ENCODE peak calls at places on chromosomes 6 and 20, in ten cellular contexts. T, D, U, Z, C, L, J, N, M and V are unnamed samples.

GRCh38 chr6:71460933-71461332 is 172.3 kb downstream of the OGFRL1 start:
- DNase-seq in L (no peak), M (no peak), J (no peak), U (peak), D (no peak), N (no peak), Z (no peak), C (no peak), T (no peak), V (no peak)

GRCh38 chr6:111530777-111531176 is 47.8 kb upstream of the REV3L start:
- DNase-seq in M (no peak), N (no peak), J (no peak), T (no peak), C (no peak), L (no peak), Z (no peak), D (no peak), U (no peak), V (no peak)

GRCh38 chr6:115891111-115891669 is 169.5 kb downstream of the FRK start:
- DNase-seq in J (no peak), T (no peak), M (no peak), U (peak), D (no peak), N (no peak), C (no peak), Z (peak), L (no peak), V (no peak)

GRCh38 chr6:105733556-105734162 is 330.8 kb upstream of the PREP start:
- DNase-seq in M (no peak), N (no peak), J (no peak), C (peak), U (peak), D (no peak), L (no peak), T (no peak), Z (no peak), V (no peak)

GRCh38 chr20:35776513-35777101 is 4.8 kb downstream of the PHF20 start:
- DNase-seq in U (peak), C (peak), T (peak), Z (no peak), M (peak), J (peak), N (peak), L (peak), D (peak), V (peak)

GRCh38 chr6:139230421-139230840 is 61.4 kb downstream of the TXLNB start:
- DNase-seq in C (no peak), J (no peak), L (no peak), U (peak), D (no peak), N (no peak), Z (no peak), M (no peak), T (no peak), V (no peak)

GRCh38 chr6:147106759-147107401 is 97.3 kb upstream of the STXBP5 start:
- DNase-seq in U (peak), D (no peak), N (no peak), C (peak), L (no peak), J (no peak), T (peak), Z (no peak), M (no peak), V (no peak)

GRCh38 chr6:62057300-62057699 is 228.7 kb downstream of the KHDRBS2 start:
- DNase-seq in M (no peak), Z (no peak), D (no peak), C (no peak), T (no peak), L (no peak), N (no peak), J (no peak), U (no peak), V (no peak)

GRCh38 chr6:121620002-121620740 is 184.7 kb downstream of the GJA1 start:
- DNase-seq in M (no peak), U (no peak), Z (no peak), T (no peak), C (no peak), J (no peak), N (no peak), L (no peak), D (no peak), V (no peak)

GRCh38 chr6:169251822-169252804 is 1.5 kb downstream of the THBS2 start:
- DNase-seq in C (no peak), M (no peak), J (no peak), N (peak), Z (no peak), U (no peak), D (no peak), L (no peak), T (peak), V (no peak)

DNA sequence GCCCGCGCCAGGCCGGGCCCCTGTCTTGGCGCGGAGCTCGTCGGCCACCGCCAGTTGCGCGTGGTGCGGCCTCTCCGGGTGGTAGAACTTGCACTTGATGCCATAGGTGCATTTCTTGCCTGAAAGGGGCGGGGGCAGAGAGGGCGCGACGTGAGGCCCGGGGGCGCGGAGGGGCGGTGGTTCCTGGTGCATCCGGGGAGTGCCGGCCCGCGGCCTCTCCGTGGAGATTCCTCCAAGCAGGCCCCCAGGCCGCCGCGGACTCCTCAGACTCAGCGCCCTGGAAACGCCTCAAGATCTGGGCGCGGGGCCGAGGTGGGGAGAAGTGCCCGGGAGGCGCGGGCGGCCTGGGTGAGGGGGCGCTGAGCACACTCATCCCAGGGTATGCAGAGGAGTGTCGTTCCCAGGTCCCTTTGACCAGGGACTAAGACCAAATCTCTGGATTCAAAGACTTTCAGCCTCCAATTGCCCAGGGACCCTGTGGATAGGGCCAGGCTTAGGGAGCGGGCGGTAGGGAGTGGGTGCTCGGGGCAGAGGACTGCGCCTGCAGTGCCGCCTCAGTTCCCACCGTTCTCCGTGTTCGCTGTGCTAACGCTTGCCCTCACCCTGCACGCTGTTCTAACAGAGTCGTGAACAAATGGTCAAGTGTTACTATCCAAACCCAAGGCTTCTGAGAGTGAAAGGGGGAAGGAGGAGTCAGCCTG is 33.3 kb downstream of the ZC3H12D start:
- DNase-seq in C (no peak), D (no peak), J (no peak), M (no peak), T (no peak), Z (no peak), N (no peak), L (peak), U (no peak), V (no peak)
- H3K4me3 ChIP-seq in C (no peak), D (peak), J (peak), M (no peak), T (no peak), Z (no peak), N (peak), L (peak), U (no peak), V (no peak)

GRCh38 chr6:118650500-118651281 is 700 bp downstream of the CEP85L start:
- DNase-seq in C (peak), U (peak), M (peak), D (peak), J (peak), N (peak), L (peak), Z (peak), T (peak), V (peak)
- TF ChIP-seq CTCF in C (no peak), U (no peak), M (peak), D (peak), J (peak), N (no peak), L (no peak), Z (no peak), T (no peak), V (no peak)

GRCh38 chr6:14278436-14278835 is 160.9 kb downstream of the CD83 start:
- DNase-seq in Z (no peak), T (no peak), C (no peak), J (no peak), U (no peak), M (no peak), D (no peak), L (no peak), N (no peak), V (peak)
- TF ChIP-seq POLR2A in Z (no peak), T (no peak), C (no peak), J (no peak), U (no peak), M (no peak), D (no peak), L (no peak), N (no peak), V (no peak)

GRCh38 chr20:48824830-48825550 is 2.8 kb downstream of the PREX1 start:
- DNase-seq in J (no peak), D (no peak), C (no peak), T (no peak), M (no peak), U (no peak), L (no peak), Z (no peak), N (no peak), V (no peak)
- H3K4me3 ChIP-seq in J (peak), D (no peak), C (no peak), T (no peak), M (no peak), U (no peak), L (no peak), Z (no peak), N (no peak), V (no peak)

GRCh38 chr20:64145458-64146300 is 18.6 kb upstream of the MYT1 start:
- DNase-seq in C (peak), U (no peak), M (no peak), J (no peak), L (no peak), Z (no peak), N (peak), T (peak), D (no peak), V (no peak)
- TF ChIP-seq CTCF in C (peak), U (peak), M (no peak), J (no peak), L (no peak), Z (no peak), N (no peak), T (no peak), D (no peak), V (no peak)